ENCODE peak calls at places on chromosomes 2 and 18, in eight cellular contexts. C, X, H, A, J, S, V and G are unnamed samples.

GRCh38 chr2:240238201-240238600 is 97.7 kb upstream of the OTOS start:
- DNase-seq in A (no peak), S (no peak), J (no peak), H (no peak), C (no peak), V (no peak), X (no peak), G (no peak)

GRCh38 chr2:170084820-170085475 is 93.0 kb upstream of the MYO3B start:
- DNase-seq in J (no peak), V (no peak), A (no peak), H (no peak), S (no peak), C (no peak), X (no peak), G (no peak)

GRCh38 chr2:86480105-86480504 is 38.9 kb downstream of the KDM3A start:
- DNase-seq in J (no peak), V (no peak), X (no peak), S (no peak), C (no peak), H (no peak), A (no peak), G (no peak)

GRCh38 chr2:62774555-62775366 is 69.2 kb downstream of the EHBP1 start:
- DNase-seq in H (peak), C (peak), J (peak), S (no peak), X (no peak), V (no peak), A (no peak), G (no peak)

GRCh38 chr2:210662557-210662956 is 106.2 kb downstream of the CPS1 start:
- DNase-seq in J (no peak), X (no peak), A (no peak), H (no peak), V (no peak), C (no peak), S (no peak), G (no peak)

GRCh38 chr2:151289972-151290335 is 486 bp upstream of the NMI start:
- DNase-seq in S (peak), X (no peak), V (peak), A (no peak), J (no peak), C (no peak), H (no peak), G (no peak)

GRCh38 chr18:13605477-13605876 is 120.9 kb downstream of the FAM210A start:
- DNase-seq in S (no peak), H (no peak), V (no peak), J (no peak), C (no peak), A (no peak), X (no peak), G (no peak)

GRCh38 chr18:60664736-60665135 is 292.2 kb upstream of the MC4R start:
- DNase-seq in H (no peak), V (no peak), J (no peak), A (no peak), S (no peak), X (no peak), C (peak), G (no peak)

GRCh38 chr18:64659186-64659585 is 510.3 kb upstream of the LINC00305 start:
- DNase-seq in A (no peak), X (no peak), V (no peak), H (no peak), S (no peak), C (no peak), J (no peak), G (no peak)

GRCh38 chr2:226426292-226426736 is 373.3 kb downstream of the IRS1 start:
- DNase-seq in C (no peak), X (no peak), A (peak), H (peak), J (peak), V (no peak), S (no peak), G (no peak)

GRCh38 chr2:204576580-204576979 is 31.3 kb downstream of the PARD3B start:
- DNase-seq in S (no peak), V (no peak), H (peak), A (no peak), C (no peak), J (peak), X (no peak), G (no peak)

GRCh38 chr2:100793982-100794381 is 26.0 kb upstream of the NPAS2 start:
- DNase-seq in S (no peak), A (no peak), X (no peak), V (no peak), H (no peak), J (no peak), C (no peak), G (no peak)

GRCh38 chr2:195280024-195280423 is 377.0 kb upstream of the SLC39A10 start:
- DNase-seq in H (no peak), C (no peak), X (no peak), S (no peak), V (no peak), J (no peak), A (no peak), G (no peak)

GRCh38 chr2:165067958-165068612 is 112.8 kb upstream of the SLC38A11 start:
- DNase-seq in S (no peak), C (no peak), H (peak), A (no peak), V (peak), J (peak), X (no peak), G (no peak)

GRCh38 chr18:75363446-75364225 is 63.9 kb downstream of the SMIM21 start:
- DNase-seq in J (no peak), H (no peak), C (no peak), S (no peak), A (no peak), X (no peak), V (no peak), G (no peak)

GRCh38 chr2:174561283-174562275 is 36.0 kb downstream of the WIPF1 start:
- DNase-seq in J (peak), S (peak), X (no peak), V (no peak), H (no peak), C (no peak), A (peak), G (no peak)

GRCh38 chr2:74512744-74513604 is 1.3 kb upstream of the TLX2 start:
- DNase-seq in V (no peak), A (no peak), X (no peak), C (no peak), J (no peak), S (no peak), H (no peak), G (no peak)

GRCh38 chr2:38602136-38602731 is 494 bp downstream of the HNRNPLL start:
- DNase-seq in J (no peak), A (no peak), C (peak), V (peak), X (peak), H (no peak), S (peak), G (peak)

GRCh38 chr2:212941361-212941760 is 210.1 kb downstream of the IKZF2 start:
- DNase-seq in X (no peak), J (no peak), C (no peak), V (no peak), S (no peak), A (no peak), H (no peak), G (no peak)

DNA sequence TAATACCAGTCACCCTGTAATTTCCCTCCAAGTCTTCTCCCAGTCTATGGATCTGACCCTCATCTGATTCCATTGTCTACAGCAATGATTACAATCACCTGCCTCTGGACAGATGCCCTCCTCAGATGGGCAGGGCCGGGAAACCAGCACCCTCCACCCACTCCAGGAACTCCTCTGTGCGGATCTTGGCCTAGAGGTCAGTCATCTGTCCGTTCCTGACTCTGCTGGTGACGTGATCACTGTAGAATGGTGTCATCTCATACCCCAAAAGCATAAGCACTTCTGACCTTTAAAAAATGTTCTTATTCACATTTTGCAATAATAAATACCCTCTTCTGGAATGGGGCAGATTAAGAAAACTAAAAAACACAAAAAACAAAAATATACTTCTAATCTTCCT is 29.5 kb upstream of the BZW1 start:
- DNase-seq in J (no peak), C (no peak), X (no peak), A (no peak), V (no peak), S (no peak), H (no peak), G (no peak)
- TF ChIP-seq CTCF in J (no peak), C (no peak), X (no peak), A (no peak), V (no peak), S (no peak), H (no peak), G (no peak)

GRCh38 chr2:28457237-28457636 is 38.6 kb upstream of the PLB1 start:
- DNase-seq in C (no peak), J (no peak), X (no peak), V (no peak), H (no peak), A (no peak), S (no peak), G (no peak)
- TF ChIP-seq CTCF in C (no peak), J (no peak), X (no peak), V (no peak), H (no peak), A (no peak), S (no peak), G (no peak)

GRCh38 chr2:5236308-5236707 is 455.9 kb upstream of the SOX11 start:
- DNase-seq in A (no peak), S (no peak), C (no peak), J (no peak), V (no peak), X (no peak), H (no peak), G (no peak)
- TF ChIP-seq CTCF in A (no peak), S (no peak), C (no peak), J (no peak), V (no peak), X (no peak), H (no peak), G (no peak)

GRCh38 chr18:9721893-9722515 is 13.9 kb downstream of the RAB31 start:
- DNase-seq in J (no peak), V (no peak), H (no peak), A (no peak), S (no peak), C (no peak), X (no peak), G (no peak)

GRCh38 chr18:9724797-9725196 is 16.7 kb downstream of the RAB31 start:
- DNase-seq in V (no peak), X (no peak), A (no peak), J (no peak), C (no peak), H (no peak), S (no peak), G (no peak)

GRCh38 chr18:9720327-9720726 is 12.2 kb downstream of the RAB31 start:
- DNase-seq in S (no peak), H (no peak), A (no peak), C (no peak), V (no peak), X (no peak), J (no peak), G (no peak)

GRCh38 chr18:9719421-9719981 is 11.4 kb downstream of the RAB31 start:
- DNase-seq in H (no peak), J (peak), C (no peak), A (no peak), X (no peak), V (no peak), S (no peak), G (no peak)

GRCh38 chr18:9722691-9723090 is 14.6 kb downstream of the RAB31 start:
- DNase-seq in S (peak), X (no peak), A (no peak), H (no peak), J (no peak), C (no peak), V (no peak), G (no peak)
- TF ChIP-seq CTCF in S (peak), X (no peak), A (peak), H (peak), J (no peak), C (peak), V (peak), G (no peak)

DNA sequence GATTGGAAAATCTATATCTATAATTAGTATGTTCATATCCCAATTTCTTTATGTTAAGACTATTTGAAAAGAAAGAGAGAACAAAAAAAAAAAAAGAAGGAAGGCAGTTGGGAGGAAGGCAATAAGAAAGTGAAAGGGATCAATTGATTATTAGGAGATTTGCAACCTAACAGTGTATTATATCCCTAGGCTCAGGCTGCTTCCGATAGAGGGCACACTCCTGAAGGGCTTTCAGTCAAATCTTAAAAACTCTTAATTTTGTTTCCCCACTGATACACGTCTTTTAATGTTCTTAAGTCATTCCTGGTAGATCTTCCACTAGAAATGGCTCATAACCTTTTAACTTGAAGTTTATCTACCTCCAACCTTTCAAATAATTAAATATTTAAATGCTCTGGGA is 763.9 kb downstream of the BCL11A start:
- DNase-seq in J (no peak), S (no peak), H (no peak), A (no peak), X (no peak), C (no peak), V (no peak), G (no peak)
- TF ChIP-seq CTCF in J (no peak), S (no peak), H (no peak), A (no peak), X (no peak), C (no peak), V (no peak), G (no peak)

GRCh38 chr18:71398530-71398929 is 1109.7 kb downstream of the SOCS6 start:
- DNase-seq in J (peak), S (no peak), H (no peak), C (no peak), A (no peak), X (no peak), V (no peak), G (no peak)
- TF ChIP-seq CTCF in J (peak), S (no peak), H (no peak), C (no peak), A (no peak), X (no peak), V (peak), G (no peak)

DNA sequence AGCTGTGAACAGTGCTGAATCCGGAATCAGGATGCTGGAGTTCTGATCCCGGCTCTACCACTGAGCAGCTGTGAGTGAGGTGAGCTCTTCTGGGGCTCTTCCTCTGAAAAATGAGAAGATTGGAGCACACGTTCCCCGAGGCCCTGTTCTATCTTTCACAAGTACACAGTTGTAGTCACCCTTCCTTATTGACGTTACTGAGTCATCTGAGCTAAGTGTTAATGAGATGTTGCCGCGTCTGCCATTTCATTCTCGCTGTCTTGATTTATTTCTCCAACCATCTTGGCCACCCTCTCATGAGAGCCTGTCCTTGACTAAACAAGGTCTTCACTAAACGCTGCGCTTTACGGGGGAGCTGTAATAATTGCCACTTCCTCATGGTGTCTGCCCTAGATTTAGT is 31.9 kb upstream of the EFR3B start:
- DNase-seq in X (no peak), V (no peak), C (no peak), S (no peak), A (no peak), J (no peak), H (no peak), G (no peak)
- TF ChIP-seq CTCF in X (no peak), V (no peak), C (no peak), S (no peak), A (no peak), J (no peak), H (no peak), G (no peak)

DNA sequence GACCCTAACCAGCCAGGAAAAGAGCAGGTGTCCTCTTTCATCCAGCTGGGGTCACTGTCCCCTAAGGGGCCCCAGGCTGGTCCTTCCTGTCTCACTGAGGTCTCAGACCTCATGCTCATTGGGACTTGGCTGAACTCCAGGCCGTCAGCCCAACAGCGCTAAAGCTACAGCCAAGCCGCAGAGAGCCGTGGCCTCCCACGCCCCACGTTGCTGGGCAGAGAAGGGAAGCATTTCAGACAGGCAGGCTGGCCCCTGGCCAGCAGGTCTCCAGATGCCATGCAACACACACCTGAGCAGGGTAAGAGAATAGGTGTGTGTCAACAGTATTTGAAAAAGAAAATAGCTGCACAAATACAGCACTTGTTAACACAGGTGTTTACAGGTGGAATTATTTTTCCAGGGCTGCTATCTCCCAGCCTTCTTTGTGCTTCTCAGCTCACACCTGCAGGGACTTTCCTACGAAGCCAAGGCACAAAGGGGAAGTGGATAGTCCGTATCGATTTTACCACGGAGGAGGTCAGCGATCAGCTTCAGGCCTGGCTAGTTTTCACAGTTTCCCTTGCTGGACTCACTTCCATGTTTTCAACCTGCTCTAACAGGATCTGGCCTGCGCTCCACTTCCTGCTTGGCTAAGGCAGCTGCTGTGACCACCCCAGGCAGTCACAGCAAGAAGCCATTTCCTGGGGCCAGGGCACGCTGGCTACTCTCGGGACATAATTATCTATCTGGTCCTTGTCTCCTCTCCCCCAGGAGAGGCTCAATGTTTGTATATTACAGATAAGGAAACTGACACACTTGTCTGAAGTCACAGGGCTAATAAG is 156.1 kb upstream of the ID2 start:
- DNase-seq in J (peak), H (no peak), V (no peak), C (peak), S (peak), X (no peak), A (no peak), G (no peak)
- TF ChIP-seq CTCF in J (no peak), H (no peak), V (no peak), C (peak), S (peak), X (no peak), A (no peak), G (no peak)